ENCODE peak calls at places on chromosome 19, in nine cellular contexts. One of them, this sample, is unnamed.

GRCh38 chr19:56834564-56835375 is 5.8 kb downstream of the PEG3 start:
- DNase-seq in uterus: no peak
- DNase-seq in caudate nucleus: no peak
- DNase-seq in lung: no peak
- DNase-seq in CD8-positive, alpha-beta T cell: no peak
- DNase-seq in cardiac muscle cell: no peak
- DNase-seq in BJ: no peak
- DNase-seq in activated CD8-positive, alpha-beta memory T cell treated with anti-CD3 and anti-CD28 coated beads for 48 hours: no peak
- DNase-seq in MV-4-11: peak
- DNase-seq in this sample: no peak

GRCh38 chr19:7926727-7927604 is 1.0 kb upstream of the CTXN1 start:
- DNase-seq in uterus: no peak
- DNase-seq in caudate nucleus: no peak
- DNase-seq in lung: no peak
- DNase-seq in CD8-positive, alpha-beta T cell: no peak
- DNase-seq in cardiac muscle cell: no peak
- DNase-seq in BJ: no peak
- DNase-seq in activated CD8-positive, alpha-beta memory T cell treated with anti-CD3 and anti-CD28 coated beads for 48 hours: no peak
- DNase-seq in MV-4-11: no peak
- DNase-seq in this sample: no peak

GRCh38 chr19:1941146-1942077 is at the start of gene CSNK1G2:
- DNase-seq in uterus: peak
- DNase-seq in caudate nucleus: peak
- DNase-seq in lung: peak
- DNase-seq in CD8-positive, alpha-beta T cell: peak
- DNase-seq in cardiac muscle cell: no peak
- DNase-seq in BJ: no peak
- DNase-seq in activated CD8-positive, alpha-beta memory T cell treated with anti-CD3 and anti-CD28 coated beads for 48 hours: no peak
- DNase-seq in MV-4-11: no peak
- DNase-seq in this sample: no peak

GRCh38 chr19:55188620-55189019 is 8.5 kb upstream of the SYT5 start:
- DNase-seq in uterus: no peak
- DNase-seq in caudate nucleus: no peak
- DNase-seq in lung: no peak
- DNase-seq in CD8-positive, alpha-beta T cell: no peak
- DNase-seq in cardiac muscle cell: no peak
- DNase-seq in BJ: no peak
- DNase-seq in activated CD8-positive, alpha-beta memory T cell treated with anti-CD3 and anti-CD28 coated beads for 48 hours: no peak
- DNase-seq in MV-4-11: no peak
- DNase-seq in this sample: no peak

GRCh38 chr19:52722062-52723005 is 12.5 kb downstream of the ZNF611 start:
- DNase-seq in uterus: no peak
- DNase-seq in caudate nucleus: no peak
- DNase-seq in lung: no peak
- DNase-seq in CD8-positive, alpha-beta T cell: no peak
- DNase-seq in cardiac muscle cell: no peak
- DNase-seq in BJ: peak
- DNase-seq in activated CD8-positive, alpha-beta memory T cell treated with anti-CD3 and anti-CD28 coated beads for 48 hours: no peak
- DNase-seq in MV-4-11: no peak
- DNase-seq in this sample: no peak

GRCh38 chr19:911197-912033 is 1.6 kb downstream of the R3HDM4 start:
- DNase-seq in uterus: no peak
- DNase-seq in caudate nucleus: no peak
- DNase-seq in lung: no peak
- DNase-seq in CD8-positive, alpha-beta T cell: no peak
- DNase-seq in cardiac muscle cell: no peak
- DNase-seq in BJ: no peak
- DNase-seq in activated CD8-positive, alpha-beta memory T cell treated with anti-CD3 and anti-CD28 coated beads for 48 hours: no peak
- DNase-seq in MV-4-11: no peak
- DNase-seq in this sample: no peak

GRCh38 chr19:30175987-30176386 is 196.2 kb upstream of the ZNF536 start:
- DNase-seq in uterus: no peak
- DNase-seq in caudate nucleus: no peak
- DNase-seq in lung: no peak
- DNase-seq in CD8-positive, alpha-beta T cell: no peak
- DNase-seq in cardiac muscle cell: no peak
- DNase-seq in BJ: no peak
- DNase-seq in activated CD8-positive, alpha-beta memory T cell treated with anti-CD3 and anti-CD28 coated beads for 48 hours: no peak
- DNase-seq in MV-4-11: peak
- DNase-seq in this sample: no peak

GRCh38 chr19:55622242-55622969 is 2.0 kb downstream of the ZNF784 start:
- DNase-seq in uterus: no peak
- DNase-seq in caudate nucleus: no peak
- DNase-seq in lung: no peak
- DNase-seq in CD8-positive, alpha-beta T cell: no peak
- DNase-seq in cardiac muscle cell: no peak
- DNase-seq in BJ: no peak
- DNase-seq in activated CD8-positive, alpha-beta memory T cell treated with anti-CD3 and anti-CD28 coated beads for 48 hours: no peak
- DNase-seq in MV-4-11: no peak
- DNase-seq in this sample: no peak

GRCh38 chr19:372306-372890 is 27.8 kb upstream of the MIER2 start:
- DNase-seq in uterus: no peak
- DNase-seq in caudate nucleus: no peak
- DNase-seq in lung: no peak
- DNase-seq in CD8-positive, alpha-beta T cell: no peak
- DNase-seq in cardiac muscle cell: no peak
- DNase-seq in BJ: peak
- DNase-seq in activated CD8-positive, alpha-beta memory T cell treated with anti-CD3 and anti-CD28 coated beads for 48 hours: no peak
- DNase-seq in MV-4-11: no peak
- DNase-seq in this sample: no peak

GRCh38 chr19:55586976-55587668 is 6.5 kb upstream of the ZNF579 start:
- DNase-seq in uterus: peak
- DNase-seq in caudate nucleus: peak
- DNase-seq in lung: peak
- DNase-seq in CD8-positive, alpha-beta T cell: peak
- DNase-seq in cardiac muscle cell: peak
- DNase-seq in BJ: no peak
- DNase-seq in activated CD8-positive, alpha-beta memory T cell treated with anti-CD3 and anti-CD28 coated beads for 48 hours: peak
- DNase-seq in MV-4-11: peak
- DNase-seq in this sample: peak

GRCh38 chr19:31139871-31140505 is 209.2 kb downstream of the TSHZ3 start:
- DNase-seq in uterus: no peak
- DNase-seq in caudate nucleus: no peak
- DNase-seq in lung: no peak
- DNase-seq in CD8-positive, alpha-beta T cell: no peak
- DNase-seq in cardiac muscle cell: no peak
- DNase-seq in BJ: peak
- DNase-seq in activated CD8-positive, alpha-beta memory T cell treated with anti-CD3 and anti-CD28 coated beads for 48 hours: no peak
- DNase-seq in MV-4-11: no peak
- DNase-seq in this sample: no peak

GRCh38 chr19:11422163-11423068 is 3.3 kb upstream of the RGL3 start:
- DNase-seq in uterus: peak
- DNase-seq in caudate nucleus: no peak
- DNase-seq in lung: peak
- DNase-seq in CD8-positive, alpha-beta T cell: peak
- DNase-seq in cardiac muscle cell: peak
- DNase-seq in BJ: peak
- DNase-seq in activated CD8-positive, alpha-beta memory T cell treated with anti-CD3 and anti-CD28 coated beads for 48 hours: peak
- DNase-seq in MV-4-11: peak
- DNase-seq in this sample: peak

GRCh38 chr19:57276430-57276829 is 3.9 kb upstream of the ZNF460 start:
- DNase-seq in uterus: no peak
- DNase-seq in caudate nucleus: no peak
- DNase-seq in lung: no peak
- DNase-seq in CD8-positive, alpha-beta T cell: no peak
- DNase-seq in cardiac muscle cell: no peak
- DNase-seq in BJ: no peak
- DNase-seq in activated CD8-positive, alpha-beta memory T cell treated with anti-CD3 and anti-CD28 coated beads for 48 hours: no peak
- DNase-seq in MV-4-11: no peak
- DNase-seq in this sample: no peak

GRCh38 chr19:14367016-14367415 is 14.2 kb upstream of the ADGRE5 start:
- DNase-seq in uterus: no peak
- DNase-seq in caudate nucleus: no peak
- DNase-seq in lung: no peak
- DNase-seq in CD8-positive, alpha-beta T cell: no peak
- DNase-seq in cardiac muscle cell: no peak
- DNase-seq in BJ: no peak
- DNase-seq in activated CD8-positive, alpha-beta memory T cell treated with anti-CD3 and anti-CD28 coated beads for 48 hours: no peak
- DNase-seq in MV-4-11: no peak
- DNase-seq in this sample: no peak

GRCh38 chr19:31733591-31733990 is 384.4 kb upstream of the TSHZ3 start:
- DNase-seq in uterus: no peak
- DNase-seq in caudate nucleus: no peak
- DNase-seq in lung: peak
- DNase-seq in CD8-positive, alpha-beta T cell: no peak
- DNase-seq in cardiac muscle cell: no peak
- DNase-seq in BJ: no peak
- DNase-seq in activated CD8-positive, alpha-beta memory T cell treated with anti-CD3 and anti-CD28 coated beads for 48 hours: no peak
- DNase-seq in MV-4-11: no peak
- DNase-seq in this sample: no peak

GRCh38 chr19:40604647-40605200 is 3.6 kb downstream of the LTBP4 start:
- DNase-seq in uterus: peak
- DNase-seq in caudate nucleus: no peak
- DNase-seq in lung: no peak
- DNase-seq in CD8-positive, alpha-beta T cell: no peak
- DNase-seq in cardiac muscle cell: no peak
- DNase-seq in BJ: no peak
- DNase-seq in activated CD8-positive, alpha-beta memory T cell treated with anti-CD3 and anti-CD28 coated beads for 48 hours: no peak
- DNase-seq in MV-4-11: no peak
- DNase-seq in this sample: no peak

GRCh38 chr19:18865106-18865972 is 30.6 kb downstream of the CERS1 start:
- DNase-seq in uterus: no peak
- DNase-seq in caudate nucleus: no peak
- DNase-seq in lung: no peak
- DNase-seq in CD8-positive, alpha-beta T cell: no peak
- DNase-seq in cardiac muscle cell: no peak
- DNase-seq in BJ: no peak
- DNase-seq in activated CD8-positive, alpha-beta memory T cell treated with anti-CD3 and anti-CD28 coated beads for 48 hours: no peak
- DNase-seq in MV-4-11: no peak
- DNase-seq in this sample: no peak

This sample was measured in mesendoderm.